ENCODE peak calls at places on chromosome 7, in four cellular contexts. N, F, P and Y are unnamed samples.

GRCh38 chr7:132655071-132655761 is 78.9 kb upstream of the PLXNA4 start:
- DNase-seq in N (no peak), F (no peak), P (no peak), Y (no peak)

GRCh38 chr7:146635200-146636032 is 518.8 kb downstream of the CNTNAP2 start:
- DNase-seq in N (no peak), F (peak), P (no peak), Y (peak)

GRCh38 chr7:2243483-2243840 is 1.4 kb downstream of the NUDT1 start:
- DNase-seq in N (no peak), F (no peak), P (no peak), Y (no peak)

GRCh38 chr7:26278769-26279168 is 12.9 kb upstream of the SNX10 start:
- DNase-seq in N (peak), F (no peak), P (no peak), Y (peak)

GRCh38 chr7:20797174-20798080 is 10.7 kb upstream of the SP8 start:
- DNase-seq in N (peak), F (no peak), P (no peak), Y (peak)

GRCh38 chr7:138663741-138664710 is 37.1 kb downstream of the SVOPL start:
- DNase-seq in N (no peak), F (no peak), P (peak), Y (no peak)

GRCh38 chr7:116843373-116843772 is 19.0 kb upstream of the CAPZA2 start:
- DNase-seq in N (no peak), F (no peak), P (no peak), Y (no peak)

GRCh38 chr7:151301471-151302462 is 39.8 kb upstream of the NUB1 start:
- DNase-seq in N (no peak), F (no peak), P (no peak), Y (no peak)

GRCh38 chr7:84200859-84201258 is 6.3 kb upstream of the SEMA3A start:
- DNase-seq in N (no peak), F (no peak), P (no peak), Y (peak)

GRCh38 chr7:158614695-158615094 is 27.1 kb upstream of the PTPRN2 start:
- DNase-seq in N (no peak), F (no peak), P (peak), Y (no peak)

GRCh38 chr7:148783801-148784527 is 85.3 kb downstream of the CUL1 start:
- DNase-seq in N (no peak), F (no peak), P (no peak), Y (no peak)

GRCh38 chr7:98420966-98421612 is 20.2 kb upstream of the BAIAP2L1 start:
- DNase-seq in N (peak), F (peak), P (peak), Y (peak)

GRCh38 chr7:38574121-38574520 is 57.1 kb downstream of the AMPH start:
- DNase-seq in N (no peak), F (no peak), P (peak), Y (no peak)

GRCh38 chr7:41640487-41640886 is 62.4 kb downstream of the INHBA start:
- DNase-seq in N (no peak), F (no peak), P (no peak), Y (no peak)

GRCh38 chr7:620052-620451 is 100.4 kb upstream of the PDGFA start:
- DNase-seq in N (peak), F (no peak), P (peak), Y (peak)

GRCh38 chr7:98178321-98178720 is 32.9 kb upstream of the BHLHA15 start:
- DNase-seq in N (no peak), F (no peak), P (no peak), Y (peak)

GRCh38 chr7:106190589-106191330 is 78.6 kb upstream of the SYPL1 start:
- DNase-seq in N (no peak), F (no peak), P (no peak), Y (peak)

GRCh38 chr7:105581066-105581811 is at the start of gene EFCAB10:
- DNase-seq in N (peak), F (peak), P (peak), Y (peak)

GRCh38 chr7:70951271-70951962 is 180.5 kb upstream of the GALNT17 start:
- DNase-seq in N (peak), F (no peak), P (no peak), Y (no peak)

GRCh38 chr7:146864644-146865043 is 748.0 kb downstream of the CNTNAP2 start:
- DNase-seq in N (no peak), F (no peak), P (no peak), Y (no peak)

GRCh38 chr7:47513741-47514241 is 68.1 kb downstream of the TNS3 start:
- DNase-seq in N (no peak), F (no peak), P (peak), Y (no peak)

GRCh38 chr7:1593091-1593866 is 23.4 kb upstream of the PSMG3 start:
- DNase-seq in N (no peak), F (no peak), P (no peak), Y (peak)

GRCh38 chr7:1659696-1660095 is 10.4 kb upstream of the ELFN1 start:
- DNase-seq in N (no peak), F (no peak), P (peak), Y (no peak)

GRCh38 chr7:98810166-98810802 is 59.5 kb downstream of the TMEM130 start:
- DNase-seq in N (no peak), F (no peak), P (no peak), Y (no peak)

GRCh38 chr7:79217976-79218626 is 235.4 kb downstream of the MAGI2 start:
- DNase-seq in N (no peak), F (no peak), P (no peak), Y (peak)

GRCh38 chr7:128737867-128738390 is 1.2 kb upstream of the CALU start:
- DNase-seq in N (peak), F (no peak), P (peak), Y (peak)

GRCh38 chr7:53398566-53398965 is 363.1 kb downstream of the POM121L12 start:
- DNase-seq in N (peak), F (no peak), P (no peak), Y (no peak)

GRCh38 chr7:6271091-6271658 is 1.2 kb downstream of the CYTH3 start:
- DNase-seq in N (no peak), F (no peak), P (peak), Y (peak)

GRCh38 chr7:73482746-73483145 is 39.3 kb downstream of the BAZ1B start:
- DNase-seq in N (no peak), F (no peak), P (no peak), Y (no peak)

GRCh38 chr7:1466524-1467271 is 7.4 kb upstream of the MICALL2 start:
- DNase-seq in N (no peak), F (no peak), P (peak), Y (peak)

GRCh38 chr7:151863386-151864079 is 13.4 kb downstream of the PRKAG2 start:
- DNase-seq in N (no peak), F (no peak), P (no peak), Y (no peak)

GRCh38 chr7:107726356-107727130 is 17.4 kb upstream of the CBLL1 start:
- DNase-seq in N (no peak), F (no peak), P (no peak), Y (no peak)

GRCh38 chr7:85215098-85215497 is 28.2 kb upstream of the SEMA3D start:
- DNase-seq in N (no peak), F (no peak), P (no peak), Y (no peak)

GRCh38 chr7:134905375-134905774 is 80.9 kb upstream of the AGBL3 start:
- DNase-seq in N (no peak), F (no peak), P (peak), Y (no peak)

GRCh38 chr7:55348502-55348901 is 16.6 kb upstream of the LANCL2 start:
- DNase-seq in N (peak), F (no peak), P (peak), Y (peak)

GRCh38 chr7:129741743-129742213 is 130.3 kb downstream of the NRF1 start:
- DNase-seq in N (no peak), F (no peak), P (no peak), Y (no peak)

GRCh38 chr7:150996289-150997074 is 5.7 kb downstream of the NOS3 start:
- DNase-seq in N (no peak), F (no peak), P (no peak), Y (no peak)

GRCh38 chr7:84744388-84744787 is 442.5 kb downstream of the SEMA3D start:
- DNase-seq in N (no peak), F (no peak), P (peak), Y (no peak)

GRCh38 chr7:66542528-66543373 is 85.9 kb upstream of the KCTD7 start:
- DNase-seq in N (peak), F (no peak), P (peak), Y (no peak)